ENCODE peak calls at places on chromosomes 4 and X, in four cellular contexts. N, C, V and S are unnamed samples.
A peak's percentile ranks its signal among the peaks of the same experiment; 100 is the strongest.

GRCh38 chrX:45623266-45623665 is 422.6 kb upstream of the DIPK2B start:
- DNase-seq in N (no peak), C (no peak), V (no peak), S (peak; percentile 37)

GRCh38 chr4:87309625-87310024 is 13.1 kb downstream of the HSD17B13 start:
- DNase-seq in N (no peak), C (no peak), V (no peak), S (no peak)

GRCh38 chrX:47540754-47541538 is 20.1 kb upstream of the ARAF start:
- DNase-seq in N (peak; percentile 91), C (peak; percentile 87), V (no peak), S (peak; percentile 86)

GRCh38 chr4:176360446-176360845 is 40.7 kb downstream of the SPCS3 start:
- DNase-seq in N (no peak), C (no peak), V (no peak), S (no peak)

GRCh38 chrX:71622347-71623104 is 4.2 kb upstream of the CXCR3 start:
- DNase-seq in N (peak; percentile 76), C (peak; percentile 93), V (no peak), S (peak; percentile 80)

GRCh38 chr4:80101768-80102116 is 28.7 kb upstream of the ANTXR2 start:
- DNase-seq in N (no peak), C (no peak), V (no peak), S (no peak)

GRCh38 chr4:147578057-147578476 is 39.1 kb upstream of the TMEM184C start:
- DNase-seq in N (no peak), C (no peak), V (peak; percentile 17), S (peak; percentile 20)

GRCh38 chrX:9906919-9907318 is 60.2 kb upstream of the CLDN34 start:
- DNase-seq in N (no peak), C (no peak), V (no peak), S (no peak)

GRCh38 chr4:48141048-48141447 is 7.0 kb upstream of the TXK start:
- DNase-seq in N (no peak), C (peak; percentile 54), V (no peak), S (no peak)

GRCh38 chrX:46831620-46832327 is 5.1 kb upstream of the RP2 start:
- DNase-seq in N (no peak), C (no peak), V (peak; percentile 50), S (no peak)

GRCh38 chr4:55973650-55974049 is 24.9 kb downstream of the CEP135 start:
- DNase-seq in N (no peak), C (no peak), V (no peak), S (no peak)

GRCh38 chr4:55980725-55981124 is 32.0 kb downstream of the CEP135 start:
- DNase-seq in N (no peak), C (no peak), V (no peak), S (no peak)

GRCh38 chr4:55979562-55979961 is 30.8 kb downstream of the CEP135 start:
- DNase-seq in N (no peak), C (no peak), V (no peak), S (no peak)
- H3K36me3 ChIP-seq in N (no peaks in the 10 kb centered on the region), C (peaks cover 2% of the 10 kb centered on the region), V (peaks cover 7% of the 10 kb centered on the region), S (no peaks in the 10 kb centered on the region)

DNA sequence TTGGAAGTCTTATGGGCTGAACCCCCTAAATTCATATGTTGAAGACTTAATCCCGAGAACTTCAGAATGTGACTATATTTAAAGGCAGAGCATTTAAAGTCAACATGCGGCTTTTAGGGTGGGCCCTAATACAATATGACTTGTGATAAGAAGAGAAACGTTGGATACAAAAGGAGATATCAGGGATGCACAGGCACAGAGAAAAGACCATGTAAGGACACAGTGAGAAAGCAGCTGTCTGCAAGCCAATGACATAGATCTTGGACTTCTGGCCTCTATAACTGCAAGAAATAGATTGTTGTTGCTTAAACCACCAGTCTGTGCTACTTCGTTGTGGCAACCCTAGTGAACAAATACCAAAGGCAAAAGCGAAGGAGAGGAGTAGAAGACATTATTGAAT is 42.2 kb downstream of the GABRG1 start:
- DNase-seq in N (no peak), C (no peak), V (no peak), S (no peak)
- H3K4me3 ChIP-seq in N (no peak overlapping the region), C (no peak overlapping the region), V (no peak overlapping the region), S (no peak overlapping the region)

GRCh38 chrX:48937065-48937907 is 18.5 kb upstream of the PIM2 start:
- DNase-seq in N (peak; percentile 55), C (peak; percentile 57), V (no peak), S (no peak)

GRCh38 chrX:48939417-48940228 is 17.8 kb downstream of the OTUD5 start:
- DNase-seq in N (no peak), C (peak; percentile 25), V (no peak), S (no peak)

GRCh38 chrX:48938721-48939416 is 18.5 kb downstream of the OTUD5 start:
- DNase-seq in N (no peak), C (no peak), V (no peak), S (no peak)

GRCh38 chrX:48942895-48943294 is 14.5 kb downstream of the OTUD5 start:
- DNase-seq in N (no peak), C (no peak), V (no peak), S (no peak)

GRCh38 chrX:48940404-48940955 is 16.9 kb downstream of the OTUD5 start:
- DNase-seq in N (no peak), C (no peak), V (no peak), S (no peak)
- H3K36me3 ChIP-seq in N (no peaks in the 10 kb centered on the region), C (peaks cover 3% of the 10 kb centered on the region), V (peaks cover 6% of the 10 kb centered on the region), S (no peaks in the 10 kb centered on the region)

GRCh38 chr4:74318270-74318669 is 10.0 kb downstream of the EPGN start:
- DNase-seq in N (no peak), C (no peak), V (no peak), S (no peak)
- H3K4me3 ChIP-seq in N (no peak overlapping the region), C (no peak overlapping the region), V (no peak overlapping the region), S (no peak overlapping the region)

DNA sequence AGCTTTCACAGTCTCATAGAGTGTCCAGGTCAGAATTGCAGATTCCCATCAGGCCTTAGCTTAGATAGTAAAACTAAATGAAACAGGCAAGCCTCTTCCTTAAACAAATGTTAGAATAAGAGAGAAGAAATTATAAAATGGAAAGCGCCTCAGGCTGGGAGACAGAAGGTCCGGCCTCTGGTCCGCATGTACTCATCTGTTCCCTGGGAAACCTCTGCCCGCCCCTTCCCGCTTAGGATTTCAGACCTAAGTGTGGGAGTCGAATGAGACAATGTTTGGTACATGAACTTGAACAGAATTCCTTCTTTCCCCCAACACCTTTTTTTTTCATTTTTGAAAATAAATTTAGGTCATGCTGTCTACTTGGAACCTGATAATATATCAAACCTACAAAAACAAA is 68.4 kb downstream of the PTTG2 start:
- DNase-seq in N (no peak), C (no peak), V (no peak), S (peak; percentile 86)
- H3K36me3 ChIP-seq in N (no peaks in the 10 kb centered on the region), C (peaks cover 7% of the 10 kb centered on the region), V (no peaks in the 10 kb centered on the region), S (no peaks in the 10 kb centered on the region)

DNA sequence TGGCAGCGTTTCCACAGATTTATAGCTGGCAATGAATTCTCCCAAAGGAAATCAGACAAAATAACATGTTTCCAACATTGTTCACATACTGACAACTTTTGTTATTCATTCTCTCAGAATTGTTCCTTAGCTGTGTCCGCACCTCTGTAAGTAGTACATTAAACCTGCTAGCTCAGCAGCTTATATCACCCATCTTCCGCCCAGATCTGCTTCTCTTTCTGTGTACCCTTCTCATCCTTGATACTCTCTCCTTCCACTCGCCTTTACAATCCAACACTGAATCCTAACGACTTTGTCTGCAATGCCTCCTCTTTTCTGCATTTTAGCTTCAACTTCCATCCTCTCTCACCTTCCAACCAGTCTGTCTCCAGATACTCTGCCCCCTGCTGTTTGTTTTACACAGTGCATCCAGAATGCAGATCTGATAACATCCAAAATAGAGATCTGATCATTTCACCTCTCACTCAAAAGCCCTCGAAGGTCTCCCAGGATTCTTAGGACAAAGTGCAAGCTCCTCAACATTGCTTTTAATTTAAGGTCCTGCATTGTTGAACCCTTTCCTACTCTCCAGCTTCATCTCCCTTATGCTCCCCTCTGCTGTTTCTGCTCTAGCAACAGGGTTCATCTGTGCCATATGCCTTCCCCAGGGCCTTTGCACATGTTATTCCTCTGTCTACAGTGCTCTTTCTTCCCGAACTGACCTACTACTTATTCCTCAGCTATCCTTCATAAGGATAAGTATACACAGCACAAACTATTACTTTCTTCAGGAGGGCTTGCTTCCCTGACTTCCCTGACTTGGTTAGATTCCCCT is 67.3 kb upstream of the VBP1 start:
- DNase-seq in N (peak; percentile 16), C (peak; percentile 20), V (peak; percentile 5), S (no peak)
- H3K4me3 ChIP-seq in N (no peak overlapping the region), C (no peak overlapping the region), V (no peak overlapping the region), S (no peak overlapping the region)

GRCh38 chr4:7854697-7855370 is 84.8 kb downstream of the AFAP1 start:
- DNase-seq in N (no peak), C (peak; percentile 72), V (no peak), S (no peak)
- H3K36me3 ChIP-seq in N (no peaks in the 10 kb centered on the region), C (peaks cover 3% of the 10 kb centered on the region), V (peaks cover 11% of the 10 kb centered on the region), S (no peaks in the 10 kb centered on the region)

GRCh38 chr4:107894138-107894603 is 37.2 kb upstream of the CYP2U1 start:
- DNase-seq in N (peak; percentile 12), C (no peak), V (no peak), S (no peak)

GRCh38 chr4:107897823-107898222 is 33.5 kb upstream of the CYP2U1 start:
- DNase-seq in N (no peak), C (no peak), V (no peak), S (no peak)

GRCh38 chr4:107893171-107894137 is 37.9 kb upstream of the CYP2U1 start:
- DNase-seq in N (no peak), C (no peak), V (no peak), S (no peak)

GRCh38 chr4:107896158-107896645 is 35.1 kb upstream of the CYP2U1 start:
- DNase-seq in N (peak; percentile 20), C (peak; percentile 24), V (peak; percentile 90), S (no peak)

GRCh38 chr4:107896651-107897050 is 34.7 kb upstream of the CYP2U1 start:
- DNase-seq in N (no peak), C (no peak), V (no peak), S (no peak)
- H3K4me3 ChIP-seq in N (no peak overlapping the region), C (no peak overlapping the region), V (no peak overlapping the region), S (no peak overlapping the region)